ENCODE peak calls at places on chromosomes 12 and 14, in eight cellular contexts. G, Y, O, E, T, V, F and Z are unnamed samples.

GRCh38 chr12:42284876-42285275 is 41.0 kb downstream of the ZCRB1 start:
- DNase-seq in V (no peak), T (no peak), G (no peak), F (no peak), O (no peak), Y (no peak), E (no peak), Z (no peak)

GRCh38 chr12:115946092-115946491 is 331.4 kb downstream of the MED13L start:
- DNase-seq in V (no peak), F (no peak), Y (no peak), O (no peak), G (no peak), E (no peak), T (no peak), Z (no peak)

GRCh38 chr14:49946320-49947141 is 53.6 kb downstream of the ARF6 start:
- DNase-seq in E (peak), V (peak), F (peak), Y (no peak), G (no peak), T (no peak), O (no peak), Z (no peak)

GRCh38 chr12:2759733-2760132 is 35.0 kb upstream of the FKBP4 start:
- DNase-seq in F (no peak), V (no peak), E (no peak), T (no peak), Y (no peak), G (no peak), O (no peak), Z (no peak)

GRCh38 chr12:127245009-127245408 is 1022.0 kb upstream of the TMEM132C start:
- DNase-seq in O (no peak), F (no peak), E (peak), Y (no peak), T (no peak), V (no peak), G (no peak), Z (no peak)

GRCh38 chr14:55339770-55340169 is 68.5 kb downstream of the FBXO34 start:
- DNase-seq in F (no peak), V (no peak), E (no peak), T (peak), Y (no peak), G (no peak), O (no peak), Z (peak)

GRCh38 chr12:88628856-88629509 is 48.7 kb upstream of the KITLG start:
- DNase-seq in G (no peak), F (no peak), V (peak), Y (no peak), O (no peak), T (no peak), E (no peak), Z (no peak)

GRCh38 chr12:48157889-48158370 is 615 bp upstream of the ASB8 start:
- DNase-seq in E (no peak), T (no peak), V (no peak), G (no peak), Y (peak), F (no peak), O (peak), Z (no peak)

GRCh38 chr14:104820669-104821228 is 19.8 kb downstream of the ZBTB42 start:
- DNase-seq in F (peak), G (no peak), O (no peak), T (no peak), V (no peak), E (peak), Y (no peak), Z (no peak)

GRCh38 chr12:111327474-111327873 is 41.4 kb downstream of the PHETA1 start:
- DNase-seq in E (no peak), V (no peak), T (no peak), O (no peak), G (no peak), F (no peak), Y (no peak), Z (no peak)

GRCh38 chr12:17369556-17369955 is 720.4 kb downstream of the RERGL start:
- DNase-seq in T (no peak), Y (no peak), E (no peak), V (no peak), O (no peak), G (no peak), F (no peak), Z (no peak)

GRCh38 chr12:104738371-104738710 is 219.7 kb downstream of the SLC41A2 start:
- DNase-seq in Y (no peak), F (no peak), O (no peak), V (no peak), E (no peak), G (no peak), T (no peak), Z (no peak)

GRCh38 chr14:95652690-95653089 is 33.5 kb upstream of the TCL1B start:
- DNase-seq in T (no peak), E (no peak), O (no peak), Y (peak), G (no peak), V (no peak), F (no peak), Z (no peak)

GRCh38 chr12:106106129-106106566 is 32.6 kb downstream of the NUAK1 start:
- DNase-seq in F (peak), Y (no peak), O (no peak), E (no peak), G (no peak), T (no peak), V (no peak), Z (no peak)

GRCh38 chr14:77077040-77077439 is 21.0 kb upstream of the CIPC start:
- DNase-seq in G (no peak), E (no peak), F (no peak), T (no peak), O (no peak), V (no peak), Y (no peak), Z (no peak)

GRCh38 chr14:77238356-77238755 is 32.6 kb downstream of the NGB start:
- DNase-seq in G (no peak), V (no peak), T (no peak), F (no peak), E (no peak), O (no peak), Y (no peak), Z (no peak)

GRCh38 chr12:52949413-52950331 is 754 bp downstream of the KRT18 start:
- DNase-seq in G (no peak), F (peak), Y (no peak), E (peak), T (no peak), V (peak), O (no peak), Z (no peak)

GRCh38 chr12:4194661-4195060 is 78.9 kb upstream of the CCND2 start:
- DNase-seq in O (no peak), E (no peak), Y (no peak), T (no peak), V (no peak), G (peak), F (no peak), Z (no peak)

GRCh38 chr12:9372202-9372601 is 164.0 kb upstream of the PZP start:
- DNase-seq in G (no peak), T (no peak), V (no peak), Y (no peak), F (peak), O (no peak), E (no peak), Z (no peak)
- TF ChIP-seq CTCF in G (no peak), T (no peak), V (peak), Y (no peak), F (no peak), O (peak), E (peak), Z (peak)

DNA sequence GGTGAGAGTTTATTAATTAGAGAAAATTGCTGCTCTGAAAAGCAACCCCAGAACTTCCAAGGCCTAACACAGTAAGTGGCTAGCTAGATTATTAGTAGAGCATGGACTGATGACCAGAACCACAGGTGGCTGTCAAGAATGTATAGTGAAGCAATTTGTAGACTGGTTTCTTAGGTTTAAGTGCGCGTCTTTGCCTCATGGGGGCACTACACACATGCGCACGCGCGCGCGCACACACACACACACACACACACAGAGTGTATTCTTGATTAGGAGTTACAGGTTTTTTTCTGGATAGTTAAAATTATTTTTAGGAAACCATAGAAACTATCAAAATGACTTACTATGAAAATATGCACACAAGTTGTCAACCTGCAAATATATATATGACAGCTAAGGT is 66.5 kb downstream of the BHLHE41 start:
- DNase-seq in T (no peak), Y (peak), V (no peak), F (peak), O (peak), G (no peak), E (no peak), Z (no peak)
- TF ChIP-seq CTCF in T (no peak), Y (no peak), V (peak), F (no peak), O (peak), G (peak), E (peak), Z (no peak)

GRCh38 chr14:21771671-21772070 is 98.1 kb upstream of the OR4E1 start:
- DNase-seq in G (no peak), O (no peak), Y (no peak), T (no peak), V (no peak), E (no peak), F (no peak), Z (no peak)

GRCh38 chr14:21768875-21769257 is 95.2 kb upstream of the OR4E1 start:
- DNase-seq in G (no peak), O (no peak), T (no peak), Y (no peak), E (no peak), F (no peak), V (no peak), Z (no peak)

GRCh38 chr14:21768116-21768874 is 94.7 kb upstream of the OR4E1 start:
- DNase-seq in F (peak), G (no peak), E (no peak), T (peak), V (no peak), O (peak), Y (peak), Z (no peak)
- TF ChIP-seq CTCF in F (peak), G (peak), E (peak), T (peak), V (peak), O (peak), Y (peak), Z (peak)

GRCh38 chr14:92317511-92317910 is 5.5 kb upstream of the SLC24A4 start:
- DNase-seq in E (peak), F (no peak), Y (no peak), G (no peak), T (no peak), O (no peak), V (peak), Z (no peak)

GRCh38 chr14:92316937-92317336 is 6.0 kb upstream of the SLC24A4 start:
- DNase-seq in F (peak), E (no peak), O (peak), T (no peak), V (no peak), Y (no peak), G (no peak), Z (no peak)

GRCh38 chr14:92316116-92316515 is 6.8 kb upstream of the SLC24A4 start:
- DNase-seq in O (no peak), Y (no peak), F (no peak), V (no peak), G (no peak), T (peak), E (no peak), Z (no peak)

GRCh38 chr14:92314182-92314581 is 8.8 kb upstream of the SLC24A4 start:
- DNase-seq in E (no peak), O (no peak), G (no peak), Y (no peak), V (no peak), T (no peak), F (no peak), Z (no peak)

GRCh38 chr14:92315050-92315785 is 7.7 kb upstream of the SLC24A4 start:
- DNase-seq in G (no peak), E (no peak), O (no peak), T (no peak), V (no peak), F (no peak), Y (no peak), Z (no peak)
- TF ChIP-seq CTCF in G (no peak), E (no peak), O (peak), T (no peak), V (no peak), F (no peak), Y (no peak), Z (no peak)